ENCODE peak calls at places on chromosomes 3 and 15, in nine cellular contexts. A is AG08395; Y is activated T-helper 1 cell treated with anti-CD3 and anti-CD28 coated beads, Interleukin-12 subunit alpha, Interleukin-12 subunit beta, Interleukin-2, Interleukin-4 antibody, amounts not matched to agents 30 ng/mL and 10 ng/mL and 1 ng/mL, durations not matched to agents 14 hours and 24 hours and 36 hours; G is neural crest cell; X is LHCN-M2; C is fibroblast of the aortic adventitia; I is ecto neural progenitor cell; V is mucosa of descending colon; K is CD4-positive, alpha-beta T cell. U is an unnamed sample.

GRCh38 chr3:12512534-12513101 is 28.3 kb downstream of the TSEN2 start:
- DNase-seq in A (no peak), Y (no peak), G (no peak), X (no peak), C (no peak), I (no peak), V (no peak), K (no peak), U (no peak)

GRCh38 chr15:80155001-80155377 is 2.2 kb downstream of the FAH start:
- DNase-seq in A (no peak), Y (no peak), G (no peak), X (no peak), C (no peak), I (no peak), V (no peak), K (no peak), U (no peak)

GRCh38 chr3:160980740-160981139 is 124.4 kb downstream of the B3GALNT1 start:
- DNase-seq in A (no peak), Y (no peak), G (no peak), X (no peak), C (no peak), I (no peak), V (no peak), K (no peak), U (no peak)

GRCh38 chr15:38996111-38996541 is 431.5 kb upstream of the RASGRP1 start:
- DNase-seq in A (peak; percentile 83), Y (no peak), G (no peak), X (peak; percentile 96), C (peak; percentile 95), I (no peak), V (no peak), K (no peak), U (no peak)

GRCh38 chr3:101902041-101902440 is 52.7 kb downstream of the NFKBIZ start:
- DNase-seq in A (peak; percentile 81), Y (no peak), G (no peak), X (peak; percentile 97), C (peak; percentile 86), I (no peak), V (no peak), K (no peak), U (no peak)

GRCh38 chr3:182829761-182830405 is 36.6 kb downstream of the ATP11B start:
- DNase-seq in A (no peak), Y (no peak), G (no peak), X (no peak), C (no peak), I (no peak), V (no peak), K (no peak), U (no peak)

GRCh38 chr3:51045006-51045405 is 340.1 kb upstream of the MANF start:
- DNase-seq in A (no peak), Y (no peak), G (no peak), X (no peak), C (no peak), I (no peak), V (no peak), K (no peak), U (no peak)

GRCh38 chr3:184171562-184171961 is 3.1 kb upstream of the AP2M1 start:
- DNase-seq in A (peak; percentile 27), Y (no peak), G (no peak), X (no peak), C (no peak), I (no peak), V (no peak), K (no peak), U (peak; percentile 64)

GRCh38 chr3:70871909-70872656 is 559.6 kb upstream of the MDFIC2 start:
- DNase-seq in A (peak; percentile 80), Y (no peak), G (no peak), X (peak; percentile 84), C (peak; percentile 95), I (no peak), V (no peak), K (no peak), U (no peak)

GRCh38 chr15:41969851-41970431 is 2.4 kb downstream of the EHD4 start:
- DNase-seq in A (no peak), Y (peak; percentile 59), G (no peak), X (no peak), C (no peak), I (peak; percentile 23), V (no peak), K (no peak), U (peak; percentile 60)

GRCh38 chr3:14424711-14425573 is 22.5 kb downstream of the SLC6A6 start:
- DNase-seq in A (no peak), Y (no peak), G (no peak), X (peak; percentile 26), C (no peak), I (no peak), V (peak; percentile 61), K (peak; percentile 44), U (no peak)

U was measured in spleen.